ENCODE peak calls at places on chromosomes 13 and 19, in eight cellular contexts. Y, B, N, X, R, Q, M and V are unnamed samples.

GRCh38 chr19:21314676-21315075 is 14.5 kb downstream of the ZNF708 start:
- DNase-seq in Y (no peak), B (no peak), N (no peak), X (no peak), R (no peak), Q (no peak), M (peak; percentile 70), V (no peak)

GRCh38 chr13:35848316-35848715 is 282.9 kb downstream of the DCLK1 start:
- DNase-seq in Y (no peak), B (no peak), N (no peak), X (no peak), R (no peak), Q (no peak), M (no peak), V (no peak)

GRCh38 chr13:99740261-99740979 is 231.1 kb downstream of the ZIC5 start:
- DNase-seq in Y (no peak), B (no peak), N (no peak), X (no peak), R (no peak), Q (no peak), M (no peak), V (no peak)

GRCh38 chr19:4173479-4174211 is 8.7 kb downstream of the SIRT6 start:
- DNase-seq in Y (no peak), B (no peak), N (no peak), X (no peak), R (no peak), Q (no peak), M (no peak), V (no peak)

GRCh38 chr13:82747331-82747730 is 1134.9 kb downstream of the SLITRK1 start:
- DNase-seq in Y (no peak), B (no peak), N (no peak), X (no peak), R (no peak), Q (no peak), M (no peak), V (no peak)

GRCh38 chr13:95193509-95194230 is 107.6 kb downstream of the ABCC4 start:
- DNase-seq in Y (no peak), B (no peak), N (peak; percentile 55), X (no peak), R (no peak), Q (no peak), M (no peak), V (no peak)

GRCh38 chr13:33139186-33139585 is 123.0 kb downstream of the KL start:
- DNase-seq in Y (no peak), B (no peak), N (peak; percentile 55), X (no peak), R (peak; percentile 75), Q (no peak), M (peak; percentile 87), V (peak; percentile 63)

GRCh38 chr19:34432797-34433196 is 4.6 kb downstream of the UBA2 start:
- DNase-seq in Y (no peak), B (peak; percentile 17), N (no peak), X (no peak), R (peak; percentile 58), Q (no peak), M (no peak), V (no peak)

GRCh38 chr13:63287926-63288325 is 1872.3 kb upstream of the PCDH20 start:
- DNase-seq in Y (no peak), B (no peak), N (no peak), X (no peak), R (no peak), Q (no peak), M (no peak), V (no peak)

GRCh38 chr19:5022066-5022860 is 53.4 kb downstream of the KDM4B start:
- DNase-seq in Y (no peak), B (no peak), N (no peak), X (no peak), R (no peak), Q (no peak), M (no peak), V (no peak)

GRCh38 chr13:25840261-25840660 is 211.6 kb downstream of the SHISA2 start:
- DNase-seq in Y (no peak), B (no peak), N (no peak), X (no peak), R (no peak), Q (no peak), M (no peak), V (no peak)

GRCh38 chr19:41570179-41570578 is 5.8 kb upstream of the CEACAM21 start:
- DNase-seq in Y (no peak), B (no peak), N (no peak), X (no peak), R (no peak), Q (no peak), M (no peak), V (no peak)

GRCh38 chr19:41565384-41565730 is 10.6 kb upstream of the CEACAM21 start:
- DNase-seq in Y (no peak), B (no peak), N (no peak), X (no peak), R (no peak), Q (no peak), M (no peak), V (no peak)

GRCh38 chr19:41569481-41570150 is 6.3 kb upstream of the CEACAM21 start:
- DNase-seq in Y (no peak), B (no peak), N (no peak), X (no peak), R (no peak), Q (no peak), M (no peak), V (no peak)

GRCh38 chr19:41575998-41576397 is at the start of gene CEACAM21:
- DNase-seq in Y (no peak), B (no peak), N (peak; percentile 65), X (no peak), R (peak; percentile 56), Q (no peak), M (peak; percentile 77), V (no peak)

DNA sequence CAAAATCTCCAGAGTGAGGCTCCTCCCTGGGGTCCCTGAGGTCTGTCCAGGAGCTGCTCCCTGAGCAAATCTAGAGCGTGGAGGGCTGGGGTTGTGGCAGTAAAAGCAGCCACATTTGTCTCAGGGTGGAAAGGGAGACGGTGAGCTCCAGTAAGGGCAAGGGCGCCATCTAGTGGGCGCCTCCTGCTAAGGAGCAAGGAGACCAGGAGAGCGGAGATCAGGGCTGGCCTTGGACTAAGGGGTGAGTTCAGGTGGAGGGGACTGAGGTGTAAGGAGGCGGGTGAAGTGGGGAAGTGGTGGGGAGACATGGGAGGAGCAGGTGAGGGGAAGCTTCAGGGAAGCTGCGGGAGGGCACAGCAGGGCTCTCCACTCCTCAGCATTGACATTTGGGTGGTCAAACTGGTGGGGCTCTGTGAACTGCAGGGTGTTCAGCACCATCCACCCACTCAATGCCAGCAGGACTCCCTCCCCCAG is 5.3 kb upstream of the CEACAM21 start:
- DNase-seq in Y (peak; percentile 59), B (peak; percentile 34), N (peak; percentile 74), X (peak; percentile 90), R (peak; percentile 72), Q (peak; percentile 57), M (peak; percentile 88), V (peak; percentile 90)
- TF ChIP-seq CTCF in Y (peak; percentile 91), B (no peak), N (peak; percentile 91), X (peak; percentile 99), R (peak; percentile 83), Q (peak; percentile 86), M (peak; percentile 71), V (peak; percentile 82)

GRCh38 chr19:41876847-41877489 is at the start of gene CD79A:
- DNase-seq in Y (no peak), B (no peak), N (no peak), X (no peak), R (no peak), Q (no peak), M (no peak), V (peak; percentile 94)

GRCh38 chr19:41879080-41879479 is 2.0 kb downstream of the CD79A start:
- DNase-seq in Y (no peak), B (no peak), N (no peak), X (no peak), R (no peak), Q (no peak), M (no peak), V (no peak)

GRCh38 chr19:41877490-41877876 is 404 bp downstream of the CD79A start:
- DNase-seq in Y (no peak), B (no peak), N (no peak), X (no peak), R (no peak), Q (no peak), M (no peak), V (no peak)

GRCh38 chr19:41879670-41880328 is 2.7 kb downstream of the CD79A start:
- DNase-seq in Y (no peak), B (no peak), N (no peak), X (no peak), R (no peak), Q (no peak), M (no peak), V (no peak)

GRCh38 chr19:41877916-41878905 is 1.1 kb downstream of the CD79A start:
- DNase-seq in Y (no peak), B (no peak), N (no peak), X (no peak), R (no peak), Q (no peak), M (no peak), V (no peak)
- TF ChIP-seq POLR2A in Y (no peak), B (no peak), N (no peak), X (no peak), R (no peak), Q (no peak), M (no peak), V (no peak)

DNA sequence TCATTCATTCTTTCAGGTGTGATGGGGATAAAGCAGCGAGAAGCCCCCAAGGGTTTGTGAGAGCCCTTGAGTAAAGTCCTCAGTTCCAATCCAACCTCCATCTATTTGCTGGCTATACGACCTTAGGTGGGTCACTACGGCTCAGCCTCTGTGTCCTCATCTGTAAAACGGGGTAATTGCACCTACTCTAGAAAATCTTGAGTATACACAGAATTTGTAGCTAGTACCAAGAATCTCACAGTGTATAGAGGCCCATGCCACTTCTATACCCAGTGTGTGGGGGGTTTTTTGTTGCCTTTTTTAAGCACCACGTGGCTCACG is 406 bp upstream of the DNMT1 start:
- DNase-seq in Y (no peak), B (no peak), N (no peak), X (no peak), R (no peak), Q (no peak), M (no peak), V (no peak)
- H3K4me1 ChIP-seq in Y (peaks cover 11% of the 10 kb centered on the region), B (peaks cover 4% of the 10 kb centered on the region), N (no peaks in the 10 kb centered on the region), X (peaks cover 16% of the 10 kb centered on the region), R (peaks cover 9% of the 10 kb centered on the region), Q (no peaks in the 10 kb centered on the region), M (no peaks in the 10 kb centered on the region), V (peaks cover 6% of the 10 kb centered on the region)

DNA sequence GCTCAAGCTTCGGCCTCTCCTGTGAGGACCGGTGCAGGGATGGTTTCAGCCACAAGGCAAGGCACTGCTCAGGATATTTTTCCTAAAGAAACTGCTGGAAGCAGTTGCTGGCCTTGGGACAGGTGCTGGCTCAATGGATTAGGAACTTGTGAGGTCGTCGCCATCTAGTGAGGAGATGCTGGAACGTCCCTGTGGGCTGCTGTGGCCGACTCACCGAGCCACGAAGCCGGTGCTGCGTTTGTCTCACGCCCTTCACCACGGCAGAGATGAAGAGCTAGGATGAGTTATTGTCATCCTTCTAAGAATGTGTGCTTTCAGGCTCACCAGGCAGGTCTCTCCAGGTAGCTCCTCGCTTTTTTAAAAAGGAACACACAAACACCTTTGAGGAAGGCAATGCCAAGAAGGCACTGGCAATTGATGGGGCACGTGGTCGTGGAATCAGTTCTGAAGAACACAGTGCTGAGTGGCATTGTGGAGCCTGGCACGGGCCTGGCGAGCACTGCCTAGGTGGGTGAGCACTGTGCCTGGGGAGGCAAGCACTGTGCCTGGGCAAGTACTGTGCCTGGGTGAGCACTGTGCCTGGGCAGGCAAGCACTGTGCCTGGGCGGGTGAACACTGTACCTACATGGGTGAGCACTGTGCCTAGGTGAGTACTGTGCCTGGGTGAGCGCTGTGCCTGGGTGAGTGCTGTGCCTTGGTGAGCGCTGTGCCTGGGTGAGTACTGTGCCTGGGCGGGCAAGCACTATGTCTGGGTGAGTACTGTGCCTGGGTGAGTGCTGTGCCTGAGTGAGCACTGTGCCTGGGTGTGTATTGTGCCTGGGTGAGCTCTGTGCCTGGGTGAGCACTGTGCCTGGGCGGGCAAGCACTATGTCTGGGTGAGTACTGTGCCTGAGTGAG is 140.4 kb downstream of the TEX29 start:
- DNase-seq in Y (peak; percentile 32), B (peak; percentile 24), N (no peak), X (peak; percentile 6), R (peak; percentile 22), Q (peak; percentile 23), M (peak; percentile 46), V (no peak)
- TF ChIP-seq CTCF in Y (peak; percentile 54), B (no peak), N (peak; percentile 47), X (peak; percentile 22), R (peak; percentile 28), Q (peak; percentile 45), M (peak; percentile 12), V (no peak)